ENCODE peak calls at places on chromosomes 2 and 18, in five cellular contexts. H is mesendoderm, N is GM23248, T is prostate gland, B is stomach. Q is an unnamed sample.

GRCh38 chr2:98269274-98269673 is 77.0 kb upstream of the CNGA3 start:
- DNase-seq in B (no peak), H (peak; percentile 86), T (peak; percentile 43), N (peak; percentile 73), Q (peak; percentile 69)

GRCh38 chr2:67214585-67215184 is 182.4 kb upstream of the ETAA1 start:
- DNase-seq in N (no peak), B (no peak), H (no peak), T (no peak), Q (no peak)

GRCh38 chr2:65035544-65035943 is 20.7 kb upstream of the CEP68 start:
- DNase-seq in T (no peak), N (no peak), B (no peak), H (no peak), Q (no peak)

GRCh38 chr2:217622205-217622621 is 380.6 kb downstream of the TNS1 start:
- DNase-seq in B (no peak), H (peak; percentile 87), N (peak; percentile 19), T (no peak), Q (peak; percentile 66)

GRCh38 chr2:227942021-227942420 is 70.6 kb downstream of the DAW1 start:
- DNase-seq in H (no peak), T (no peak), N (peak; percentile 18), B (no peak), Q (no peak)

GRCh38 chr2:65991332-65991731 is 443.6 kb upstream of the MEIS1 start:
- DNase-seq in H (no peak), N (no peak), B (no peak), T (peak; percentile 72), Q (no peak)

GRCh38 chr2:236667526-236667925 is 97.9 kb downstream of the ACKR3 start:
- DNase-seq in B (no peak), H (no peak), N (no peak), T (no peak), Q (no peak)

GRCh38 chr18:46528037-46528436 is 129.0 kb downstream of the LOXHD1 start:
- DNase-seq in H (no peak), N (no peak), B (no peak), T (no peak), Q (no peak)

GRCh38 chr2:152189622-152190495 is 14.3 kb upstream of the STAM2 start:
- DNase-seq in N (peak; percentile 83), B (no peak), T (peak; percentile 32), H (peak; percentile 55), Q (peak; percentile 50)

GRCh38 chr18:35028556-35028955 is 12.7 kb upstream of the MAPRE2 start:
- DNase-seq in N (peak; percentile 56), H (no peak), B (no peak), T (no peak), Q (no peak)

GRCh38 chr2:45681675-45682074 is 30.2 kb downstream of the PRKCE start:
- DNase-seq in H (peak; percentile 43), N (peak; percentile 93), T (no peak), B (peak; percentile 39), Q (no peak)

GRCh38 chr18:77439888-77440287 is 190.2 kb downstream of the GALR1 start:
- DNase-seq in T (no peak), B (no peak), H (no peak), N (no peak), Q (no peak)

GRCh38 chr2:134224005-134224404 is 29.9 kb upstream of the MGAT5 start:
- DNase-seq in N (no peak), H (no peak), B (no peak), T (no peak), Q (no peak)

GRCh38 chr2:212863185-212863588 is 288.2 kb downstream of the IKZF2 start:
- DNase-seq in T (no peak), H (peak; percentile 83), N (peak; percentile 27), B (peak; percentile 33), Q (peak; percentile 70)

GRCh38 chr2:2793925-2794324 is 462.9 kb upstream of the MYT1L start:
- DNase-seq in T (no peak), H (no peak), N (no peak), B (no peak), Q (no peak)

GRCh38 chr18:47120428-47120827 is 29.9 kb downstream of the HDHD2 start:
- DNase-seq in T (no peak), H (no peak), B (no peak), N (no peak), Q (no peak)

GRCh38 chr2:100702444-100703134 is 117.3 kb upstream of the NPAS2 start:
- DNase-seq in T (no peak), H (peak; percentile 13), N (no peak), B (no peak), Q (no peak)

GRCh38 chr2:24009367-24009679 is 562 bp upstream of the MFSD2B start:
- DNase-seq in T (no peak), N (no peak), B (no peak), H (no peak), Q (no peak)

GRCh38 chr2:68762665-68763064 is 28.1 kb downstream of the ARHGAP25 start:
- DNase-seq in H (no peak), T (no peak), B (no peak), N (no peak), Q (no peak)

DNA sequence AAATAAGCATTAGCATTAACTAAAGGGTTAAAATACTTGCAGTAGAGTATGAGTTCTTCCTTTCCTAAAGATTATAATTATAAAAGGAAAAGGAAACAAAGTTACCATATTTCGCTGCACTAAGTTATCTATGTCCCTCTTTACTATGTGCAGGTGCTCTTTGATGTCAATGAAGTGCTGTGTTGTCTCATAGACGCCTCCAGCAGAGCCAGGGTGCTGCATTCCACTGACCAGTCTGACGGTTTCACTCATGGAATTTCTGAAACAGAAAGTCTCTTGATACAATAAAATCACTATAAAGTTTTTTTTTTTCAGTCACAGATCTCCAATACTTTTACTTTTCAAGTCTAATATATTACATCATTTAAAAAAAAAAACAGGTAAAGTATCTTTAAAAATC is 14.5 kb upstream of the CPLX4 start:
- DNase-seq in T (no peak), H (no peak), B (no peak), N (no peak), Q (no peak)
- H3K36me3 ChIP-seq in T (no peaks in the 10 kb centered on the region), H (peaks cover 2% of the 10 kb centered on the region), B (peaks cover 100% of the 10 kb centered on the region), N (peaks cover 77% of the 10 kb centered on the region), Q (no peaks in the 10 kb centered on the region)

DNA sequence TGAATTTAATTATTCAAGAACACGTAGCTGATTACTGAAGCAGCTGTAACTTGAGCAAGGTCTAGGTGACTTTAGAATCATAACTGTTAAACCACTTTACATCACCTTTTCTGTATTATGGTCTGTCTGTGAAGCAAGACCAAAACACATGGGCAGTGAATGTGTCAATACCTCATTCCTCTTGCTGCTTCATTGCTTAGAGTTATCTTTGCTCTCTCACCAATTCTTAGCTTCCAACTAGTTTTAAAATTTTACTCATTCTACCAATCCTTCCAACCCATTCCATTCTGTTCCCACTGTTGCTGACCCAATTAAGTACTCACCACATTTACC is 80.2 kb downstream of the MIB1 start:
- DNase-seq in T (no peak), N (no peak), H (no peak), B (no peak), Q (no peak)
- H3K36me3 ChIP-seq in T (no peaks in the 10 kb centered on the region), N (no peaks in the 10 kb centered on the region), H (no peaks in the 10 kb centered on the region), B (peaks cover 40% of the 10 kb centered on the region), Q (no peaks in the 10 kb centered on the region)

DNA sequence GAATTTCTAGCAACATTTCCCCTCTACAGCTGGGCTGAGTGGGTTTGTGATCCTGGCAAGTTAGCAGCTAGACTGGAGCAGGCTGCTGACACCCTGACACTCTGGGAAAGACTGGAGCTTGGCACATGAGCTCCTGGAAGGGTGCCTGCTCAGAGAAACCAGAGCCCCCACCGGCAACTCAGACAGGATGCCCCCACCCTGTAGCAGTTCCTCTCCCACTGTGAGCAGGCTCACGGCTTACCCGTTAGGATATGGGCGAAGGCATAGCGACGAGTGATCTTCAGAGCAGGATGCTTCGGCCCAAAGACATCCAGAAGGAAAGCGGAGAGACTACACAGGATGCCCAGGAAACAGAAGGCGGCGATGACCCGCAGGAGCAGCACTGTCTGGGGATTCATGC is 11.2 kb downstream of the TMEM127 start:
- DNase-seq in N (no peak), B (no peak), T (no peak), H (no peak), Q (no peak)
- H3K36me3 ChIP-seq in N (peaks cover 11% of the 10 kb centered on the region), B (peaks cover 79% of the 10 kb centered on the region), T (peaks cover 8% of the 10 kb centered on the region), H (peaks cover 3% of the 10 kb centered on the region), Q (peaks cover 4% of the 10 kb centered on the region)

DNA sequence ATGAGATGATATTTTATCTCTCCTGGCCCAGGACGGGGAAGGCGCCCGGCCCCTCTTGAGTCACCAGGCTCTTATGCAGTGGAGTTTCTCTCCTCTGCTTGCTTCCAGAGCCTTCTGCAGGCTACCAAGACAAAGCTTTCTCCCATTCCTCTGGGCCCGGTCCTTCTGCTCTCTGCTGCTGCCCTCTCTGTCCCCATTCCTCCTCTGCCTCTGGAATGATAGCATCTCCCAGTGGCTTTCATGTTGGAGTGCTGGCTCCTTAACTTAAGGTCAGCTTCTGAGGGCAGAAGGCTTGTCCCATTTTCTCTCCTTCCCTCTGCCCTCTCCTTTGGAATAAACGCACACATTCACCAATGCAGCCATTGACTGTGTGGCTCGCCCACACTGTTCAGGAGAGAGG is 86.2 kb downstream of the SDC1 start:
- DNase-seq in T (no peak), N (peak; percentile 27), H (peak; percentile 61), B (no peak), Q (no peak)
- H3K36me3 ChIP-seq in T (no peaks in the 10 kb centered on the region), N (no peaks in the 10 kb centered on the region), H (no peaks in the 10 kb centered on the region), B (no peaks in the 10 kb centered on the region), Q (no peaks in the 10 kb centered on the region)

GRCh38 chr2:144219979-144220378 is 299.9 kb downstream of the ZEB2 start:
- DNase-seq in N (no peak), T (no peak), H (no peak), B (no peak), Q (no peak)

GRCh38 chr2:144217853-144218633 is 301.9 kb downstream of the ZEB2 start:
- DNase-seq in T (peak; percentile 11), N (peak; percentile 43), B (no peak), H (no peak), Q (no peak)

GRCh38 chr2:144213797-144214196 is 306.1 kb downstream of the ZEB2 start:
- DNase-seq in H (no peak), T (no peak), B (no peak), N (no peak), Q (no peak)

GRCh38 chr2:144215207-144215606 is 304.7 kb downstream of the ZEB2 start:
- DNase-seq in N (no peak), T (no peak), H (no peak), B (no peak), Q (no peak)

DNA sequence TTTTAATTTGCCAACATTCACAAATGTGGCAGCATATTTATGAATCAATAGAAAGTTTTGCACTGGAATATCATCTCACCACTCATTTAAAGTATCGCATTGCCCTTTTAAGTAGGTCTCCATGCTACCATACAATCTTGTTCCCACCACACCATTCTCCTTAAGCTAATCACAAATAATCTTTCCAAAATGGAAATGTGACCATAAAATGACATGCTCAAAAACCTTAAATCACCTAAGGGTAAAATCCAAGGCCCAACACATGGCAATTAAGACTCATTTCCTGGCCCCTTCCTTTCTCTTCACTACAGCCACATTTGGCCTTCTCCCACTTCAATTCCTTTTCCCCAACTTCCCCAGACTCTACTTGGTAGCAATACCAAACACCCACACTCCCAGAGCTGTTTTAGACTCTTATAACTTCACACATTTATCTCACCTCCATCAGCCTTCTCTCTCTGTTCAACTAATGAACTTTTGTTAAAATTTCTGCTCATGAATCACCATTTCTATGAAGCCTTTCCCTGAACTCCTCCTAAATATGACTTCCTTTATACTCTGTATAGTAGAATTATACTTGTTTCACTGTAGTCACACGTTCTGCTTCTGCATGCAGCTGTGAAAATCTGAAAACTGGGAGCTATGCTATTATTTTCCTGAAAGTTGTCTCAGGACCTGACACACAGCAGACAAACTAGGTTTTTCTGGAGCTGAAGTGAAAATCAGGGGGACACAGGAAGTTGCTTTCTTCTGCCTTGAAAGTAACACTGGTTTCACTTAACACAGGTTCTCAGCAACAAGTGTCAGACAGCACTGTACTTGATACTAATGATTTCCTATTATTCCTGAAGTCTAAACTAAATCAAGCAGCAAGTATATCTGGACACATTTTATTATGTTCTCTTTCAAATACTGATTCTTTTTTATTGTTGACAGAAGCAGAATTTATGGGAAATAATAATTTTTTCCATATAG is 303.9 kb downstream of the ZEB2 start:
- DNase-seq in B (no peak), T (no peak), H (no peak), N (no peak), Q (no peak)
- H3K36me3 ChIP-seq in B (no peaks in the 10 kb centered on the region), T (no peaks in the 10 kb centered on the region), H (no peaks in the 10 kb centered on the region), N (no peaks in the 10 kb centered on the region), Q (no peaks in the 10 kb centered on the region)

Q was measured in Caco-2.